ENCODE peak calls at places on chromosomes 6 and 20, in ten cellular contexts. One of them, this sample, is unnamed. For H3K4me1, H3K9me3 and H3K27me3, the result is how much of the 10 kb centered on the place peaks cover.

GRCh38 chr6:85551264-85551663 is 42.4 kb downstream of the SNX14 start:
- DNase-seq in Peyer's patch: no peak
- DNase-seq in right cardiac atrium: no peak
- DNase-seq in heart left ventricle: no peak
- DNase-seq in NT2/D1: no peak
- DNase-seq in left ventricle myocardium inferior: no peak
- DNase-seq in PC-9: no peak
- DNase-seq in neuronal stem cell: peak
- DNase-seq in transverse colon: no peak
- DNase-seq in uterus: no peak
- DNase-seq in this sample: peak

GRCh38 chr6:130473886-130474285 is 108.1 kb downstream of the TMEM200A start:
- DNase-seq in Peyer's patch: no peak
- DNase-seq in right cardiac atrium: no peak
- DNase-seq in heart left ventricle: no peak
- DNase-seq in NT2/D1: no peak
- DNase-seq in left ventricle myocardium inferior: no peak
- DNase-seq in PC-9: no peak
- DNase-seq in neuronal stem cell: no peak
- DNase-seq in transverse colon: no peak
- DNase-seq in uterus: no peak
- DNase-seq in this sample: peak

GRCh38 chr6:101117397-101118185 is 236.5 kb upstream of the ASCC3 start:
- DNase-seq in Peyer's patch: no peak
- DNase-seq in right cardiac atrium: peak
- DNase-seq in heart left ventricle: no peak
- DNase-seq in NT2/D1: no peak
- DNase-seq in left ventricle myocardium inferior: no peak
- DNase-seq in PC-9: no peak
- DNase-seq in neuronal stem cell: no peak
- DNase-seq in transverse colon: peak
- DNase-seq in uterus: no peak
- DNase-seq in this sample: peak

GRCh38 chr20:48723308-48724264 is 104.2 kb downstream of the PREX1 start:
- DNase-seq in Peyer's patch: peak
- DNase-seq in right cardiac atrium: peak
- DNase-seq in heart left ventricle: no peak
- DNase-seq in NT2/D1: no peak
- DNase-seq in left ventricle myocardium inferior: no peak
- DNase-seq in PC-9: no peak
- DNase-seq in neuronal stem cell: no peak
- DNase-seq in transverse colon: peak
- DNase-seq in uterus: no peak
- DNase-seq in this sample: no peak

GRCh38 chr6:2876210-2877056 is 26.7 kb downstream of the SERPINB9 start:
- DNase-seq in Peyer's patch: peak
- DNase-seq in right cardiac atrium: peak
- DNase-seq in heart left ventricle: peak
- DNase-seq in NT2/D1: no peak
- DNase-seq in left ventricle myocardium inferior: peak
- DNase-seq in PC-9: peak
- DNase-seq in neuronal stem cell: no peak
- DNase-seq in transverse colon: peak
- DNase-seq in uterus: peak
- DNase-seq in this sample: peak

GRCh38 chr6:152146385-152146784 is 338.9 kb downstream of the ESR1 start:
- DNase-seq in Peyer's patch: no peak
- DNase-seq in right cardiac atrium: no peak
- DNase-seq in heart left ventricle: no peak
- DNase-seq in NT2/D1: no peak
- DNase-seq in left ventricle myocardium inferior: no peak
- DNase-seq in PC-9: no peak
- DNase-seq in neuronal stem cell: no peak
- DNase-seq in transverse colon: no peak
- DNase-seq in uterus: no peak
- DNase-seq in this sample: no peak

GRCh38 chr6:149325648-149326236 is 8.2 kb downstream of the TAB2 start:
- DNase-seq in Peyer's patch: no peak
- DNase-seq in right cardiac atrium: no peak
- DNase-seq in heart left ventricle: no peak
- DNase-seq in NT2/D1: no peak
- DNase-seq in left ventricle myocardium inferior: no peak
- DNase-seq in PC-9: no peak
- DNase-seq in neuronal stem cell: no peak
- DNase-seq in transverse colon: no peak
- DNase-seq in uterus: no peak
- DNase-seq in this sample: no peak

GRCh38 chr6:22828179-22829062 is 259.1 kb downstream of the HDGFL1 start:
- DNase-seq in Peyer's patch: no peak
- DNase-seq in right cardiac atrium: peak
- DNase-seq in heart left ventricle: no peak
- DNase-seq in NT2/D1: no peak
- DNase-seq in left ventricle myocardium inferior: no peak
- DNase-seq in PC-9: peak
- DNase-seq in neuronal stem cell: peak
- DNase-seq in transverse colon: peak
- DNase-seq in uterus: no peak
- DNase-seq in this sample: peak

GRCh38 chr20:9514461-9515210 is at the start of gene LAMP5:
- DNase-seq in Peyer's patch: no peak
- DNase-seq in right cardiac atrium: peak
- DNase-seq in heart left ventricle: no peak
- DNase-seq in NT2/D1: peak
- DNase-seq in left ventricle myocardium inferior: no peak
- DNase-seq in PC-9: no peak
- DNase-seq in neuronal stem cell: peak
- DNase-seq in transverse colon: no peak
- DNase-seq in uterus: no peak
- DNase-seq in this sample: peak

GRCh38 chr6:119484598-119484997 is 135.0 kb upstream of the MAN1A1 start:
- DNase-seq in Peyer's patch: no peak
- DNase-seq in right cardiac atrium: no peak
- DNase-seq in heart left ventricle: no peak
- DNase-seq in NT2/D1: no peak
- DNase-seq in left ventricle myocardium inferior: no peak
- DNase-seq in PC-9: peak
- DNase-seq in neuronal stem cell: no peak
- DNase-seq in transverse colon: no peak
- DNase-seq in uterus: no peak
- DNase-seq in this sample: peak

GRCh38 chr6:28729501-28730402 is 194.0 kb downstream of the TRIM27 start:
- DNase-seq in Peyer's patch: no peak
- DNase-seq in right cardiac atrium: no peak
- DNase-seq in heart left ventricle: no peak
- DNase-seq in NT2/D1: no peak
- DNase-seq in left ventricle myocardium inferior: no peak
- DNase-seq in PC-9: no peak
- DNase-seq in neuronal stem cell: no peak
- DNase-seq in transverse colon: no peak
- DNase-seq in uterus: no peak
- DNase-seq in this sample: no peak

GRCh38 chr20:63005240-63005861 is 1.4 kb downstream of the BHLHE23 start:
- DNase-seq in Peyer's patch: no peak
- DNase-seq in right cardiac atrium: peak
- DNase-seq in heart left ventricle: no peak
- DNase-seq in NT2/D1: no peak
- DNase-seq in left ventricle myocardium inferior: no peak
- DNase-seq in PC-9: no peak
- DNase-seq in neuronal stem cell: no peak
- DNase-seq in transverse colon: no peak
- DNase-seq in uterus: no peak
- DNase-seq in this sample: no peak

GRCh38 chr20:39479196-39479810 is 517.2 kb downstream of the DHX35 start:
- DNase-seq in Peyer's patch: no peak
- DNase-seq in right cardiac atrium: no peak
- DNase-seq in heart left ventricle: no peak
- DNase-seq in NT2/D1: no peak
- DNase-seq in left ventricle myocardium inferior: no peak
- DNase-seq in PC-9: no peak
- DNase-seq in neuronal stem cell: no peak
- DNase-seq in transverse colon: no peak
- DNase-seq in uterus: no peak
- DNase-seq in this sample: no peak

GRCh38 chr6:27720607-27721580 is 191.3 kb downstream of the OR2B2 start:
- DNase-seq in Peyer's patch: no peak
- DNase-seq in right cardiac atrium: no peak
- DNase-seq in heart left ventricle: no peak
- DNase-seq in NT2/D1: peak
- DNase-seq in left ventricle myocardium inferior: no peak
- DNase-seq in PC-9: peak
- DNase-seq in neuronal stem cell: peak
- DNase-seq in transverse colon: no peak
- DNase-seq in uterus: no peak
- DNase-seq in this sample: peak

GRCh38 chr6:66478705-66479104 is 771.7 kb upstream of the EYS start:
- DNase-seq in Peyer's patch: no peak
- DNase-seq in right cardiac atrium: no peak
- DNase-seq in heart left ventricle: no peak
- DNase-seq in NT2/D1: no peak
- DNase-seq in left ventricle myocardium inferior: no peak
- DNase-seq in PC-9: no peak
- DNase-seq in neuronal stem cell: no peak
- DNase-seq in transverse colon: no peak
- DNase-seq in uterus: no peak
- DNase-seq in this sample: no peak

GRCh38 chr6:124882580-124883393 is 79.5 kb upstream of the RNF217 start:
- DNase-seq in Peyer's patch: no peak
- DNase-seq in right cardiac atrium: no peak
- DNase-seq in heart left ventricle: no peak
- DNase-seq in NT2/D1: no peak
- DNase-seq in left ventricle myocardium inferior: no peak
- DNase-seq in PC-9: peak
- DNase-seq in neuronal stem cell: no peak
- DNase-seq in transverse colon: no peak
- DNase-seq in uterus: no peak
- DNase-seq in this sample: peak

GRCh38 chr6:127484207-127484858 is 25.1 kb upstream of the KIAA0408 start:
- DNase-seq in Peyer's patch: no peak
- DNase-seq in right cardiac atrium: no peak
- DNase-seq in heart left ventricle: no peak
- DNase-seq in NT2/D1: no peak
- DNase-seq in left ventricle myocardium inferior: no peak
- DNase-seq in PC-9: peak
- DNase-seq in neuronal stem cell: no peak
- DNase-seq in transverse colon: no peak
- DNase-seq in uterus: no peak
- DNase-seq in this sample: peak

GRCh38 chr6:145823322-145823944 is 8.8 kb upstream of the FBXO30 start:
- DNase-seq in Peyer's patch: no peak
- DNase-seq in right cardiac atrium: no peak
- DNase-seq in heart left ventricle: no peak
- DNase-seq in NT2/D1: no peak
- DNase-seq in left ventricle myocardium inferior: no peak
- DNase-seq in PC-9: no peak
- DNase-seq in neuronal stem cell: no peak
- DNase-seq in transverse colon: no peak
- DNase-seq in uterus: no peak
- DNase-seq in this sample: no peak

GRCh38 chr20:24478584-24478983 is 9.2 kb downstream of the SYNDIG1 start:
- DNase-seq in Peyer's patch: no peak
- DNase-seq in right cardiac atrium: no peak
- DNase-seq in heart left ventricle: no peak
- DNase-seq in NT2/D1: no peak
- DNase-seq in left ventricle myocardium inferior: no peak
- DNase-seq in PC-9: no peak
- DNase-seq in neuronal stem cell: no peak
- DNase-seq in transverse colon: no peak
- DNase-seq in uterus: no peak
- DNase-seq in this sample: no peak
- H3K4me1 ChIP-seq in Peyer's patch: under half
- H3K4me1 ChIP-seq in right cardiac atrium: under half
- H3K4me1 ChIP-seq in heart left ventricle: under half
- H3K4me1 ChIP-seq in NT2/D1: under half
- H3K4me1 ChIP-seq in left ventricle myocardium inferior: under half
- H3K4me1 ChIP-seq in PC-9: under half
- H3K4me1 ChIP-seq in neuronal stem cell: under half
- H3K4me1 ChIP-seq in transverse colon: under half
- H3K4me1 ChIP-seq in uterus: under half
- H3K4me1 ChIP-seq in this sample: under half

DNA sequence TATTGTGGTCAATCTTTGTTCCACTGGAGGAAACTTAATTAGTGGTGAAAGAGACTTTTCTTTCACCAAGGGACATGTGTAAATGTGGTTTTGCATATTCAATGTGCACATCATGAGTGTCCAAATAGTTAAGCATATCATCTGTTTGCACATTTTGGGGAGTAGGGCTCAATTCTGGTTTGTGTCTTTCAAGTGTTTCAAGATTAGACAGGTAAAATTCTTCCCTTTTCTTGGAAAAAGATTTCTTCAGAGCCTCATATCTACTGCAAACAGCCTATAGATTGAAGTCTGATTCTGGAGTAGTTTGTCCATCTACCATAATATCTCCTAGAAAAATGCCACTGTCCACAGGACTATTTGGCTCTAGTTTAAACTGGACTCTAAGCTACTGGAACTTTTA is 26.9 kb upstream of the DEFB118 start:
- DNase-seq in Peyer's patch: no peak
- DNase-seq in right cardiac atrium: no peak
- DNase-seq in heart left ventricle: no peak
- DNase-seq in NT2/D1: no peak
- DNase-seq in left ventricle myocardium inferior: no peak
- DNase-seq in PC-9: no peak
- DNase-seq in neuronal stem cell: no peak
- DNase-seq in transverse colon: no peak
- DNase-seq in uterus: no peak
- DNase-seq in this sample: no peak
- H3K9me3 ChIP-seq in Peyer's patch: under half
- H3K9me3 ChIP-seq in right cardiac atrium: under half
- H3K9me3 ChIP-seq in heart left ventricle: under half
- H3K9me3 ChIP-seq in NT2/D1: under half
- H3K9me3 ChIP-seq in left ventricle myocardium inferior: under half
- H3K9me3 ChIP-seq in PC-9: under half
- H3K9me3 ChIP-seq in neuronal stem cell: under half
- H3K9me3 ChIP-seq in transverse colon: under half
- H3K9me3 ChIP-seq in uterus: under half
- H3K9me3 ChIP-seq in this sample: under half

DNA sequence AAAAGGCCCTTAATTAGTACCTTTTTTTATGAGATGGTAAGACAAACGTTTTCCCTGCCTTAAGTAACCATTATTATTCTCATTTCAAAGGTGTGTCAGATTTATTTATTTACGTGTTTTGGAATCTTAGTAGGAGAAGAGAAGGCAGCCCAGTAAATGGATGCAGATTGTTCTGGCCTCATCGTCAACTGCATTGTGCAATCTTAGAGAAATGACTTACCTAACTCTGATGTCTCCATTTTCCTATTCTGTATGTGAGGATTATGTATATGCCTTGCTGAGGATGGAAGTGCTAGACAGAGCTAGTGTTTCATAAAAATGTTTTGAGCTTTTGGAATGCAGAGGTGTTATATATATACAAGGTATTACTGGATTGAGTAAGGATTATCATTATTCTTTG is 97.0 kb upstream of the JAG1 start:
- DNase-seq in Peyer's patch: no peak
- DNase-seq in right cardiac atrium: no peak
- DNase-seq in heart left ventricle: no peak
- DNase-seq in NT2/D1: no peak
- DNase-seq in left ventricle myocardium inferior: no peak
- DNase-seq in PC-9: no peak
- DNase-seq in neuronal stem cell: no peak
- DNase-seq in transverse colon: no peak
- DNase-seq in uterus: no peak
- DNase-seq in this sample: no peak
- H3K27me3 ChIP-seq in Peyer's patch: under half
- H3K27me3 ChIP-seq in right cardiac atrium: under half
- H3K27me3 ChIP-seq in heart left ventricle: under half
- H3K27me3 ChIP-seq in NT2/D1: under half
- H3K27me3 ChIP-seq in left ventricle myocardium inferior: under half
- H3K27me3 ChIP-seq in PC-9: under half
- H3K27me3 ChIP-seq in neuronal stem cell: under half
- H3K27me3 ChIP-seq in transverse colon: under half
- H3K27me3 ChIP-seq in uterus: under half
- H3K27me3 ChIP-seq in this sample: under half

GRCh38 chr6:43491750-43492661 is 14.6 kb downstream of the TJAP1 start:
- DNase-seq in Peyer's patch: peak
- DNase-seq in right cardiac atrium: peak
- DNase-seq in heart left ventricle: peak
- DNase-seq in NT2/D1: no peak
- DNase-seq in left ventricle myocardium inferior: peak
- DNase-seq in PC-9: no peak
- DNase-seq in neuronal stem cell: no peak
- DNase-seq in transverse colon: peak
- DNase-seq in uterus: peak
- DNase-seq in this sample: no peak
- H3K4me1 ChIP-seq in Peyer's patch: under half
- H3K4me1 ChIP-seq in right cardiac atrium: under half
- H3K4me1 ChIP-seq in heart left ventricle: under half
- H3K4me1 ChIP-seq in NT2/D1: under half
- H3K4me1 ChIP-seq in left ventricle myocardium inferior: under half
- H3K4me1 ChIP-seq in PC-9: under half
- H3K4me1 ChIP-seq in neuronal stem cell: under half
- H3K4me1 ChIP-seq in transverse colon: under half
- H3K4me1 ChIP-seq in uterus: under half
- H3K4me1 ChIP-seq in this sample: under half